ENCODE peak calls at places on chromosomes 12 and 14, in eight cellular contexts. P, V, U, C, K, D, R and N are unnamed samples.

GRCh38 chr12:32533971-32534590 is 134.7 kb downstream of the FGD4 start:
- DNase-seq in R (peak), D (peak), V (peak), P (no peak), U (no peak), K (no peak), C (peak), N (peak)

GRCh38 chr14:93056840-93057585 is 58.7 kb downstream of the ITPK1 start:
- DNase-seq in C (no peak), K (no peak), R (no peak), D (no peak), P (no peak), V (peak), U (no peak), N (no peak)

GRCh38 chr12:127980585-127980984 is 286.4 kb upstream of the TMEM132C start:
- DNase-seq in K (no peak), R (no peak), U (no peak), D (no peak), V (no peak), C (no peak), P (peak), N (no peak)

GRCh38 chr14:68636597-68636996 is 156.3 kb downstream of the ZFP36L1 start:
- DNase-seq in U (no peak), K (no peak), P (peak), D (no peak), C (no peak), R (no peak), V (no peak), N (no peak)

GRCh38 chr12:104958946-104959841 is 1.1 kb upstream of the SLC41A2 start:
- DNase-seq in D (peak), R (no peak), V (peak), U (no peak), K (no peak), P (peak), C (no peak), N (no peak)

GRCh38 chr12:122523846-122524718 is 2.7 kb downstream of the RSRC2 start:
- DNase-seq in D (no peak), R (no peak), C (no peak), V (peak), U (no peak), P (no peak), K (no peak), N (no peak)

GRCh38 chr12:58378038-58378437 is 436.7 kb downstream of the ATP23 start:
- DNase-seq in R (no peak), K (no peak), P (no peak), V (peak), C (no peak), U (no peak), D (no peak), N (no peak)

GRCh38 chr12:111122458-111122878 is 202.1 kb upstream of the MYL2 start:
- DNase-seq in K (no peak), D (no peak), R (no peak), P (no peak), V (no peak), U (no peak), C (no peak), N (no peak)

GRCh38 chr12:2161478-2161877 is 108.7 kb downstream of the CACNA1C start:
- DNase-seq in V (peak), R (no peak), P (no peak), D (no peak), K (no peak), U (no peak), C (peak), N (no peak)

GRCh38 chr14:65011559-65011958 is 24.9 kb downstream of the FNTB start:
- DNase-seq in C (no peak), U (no peak), K (no peak), D (no peak), V (no peak), R (no peak), P (no peak), N (no peak)

GRCh38 chr12:83408841-83409240 is 722.1 kb downstream of the TMTC2 start:
- DNase-seq in P (no peak), R (no peak), U (no peak), D (no peak), K (no peak), C (no peak), V (no peak), N (no peak)

GRCh38 chr12:66755727-66756395 is 77.0 kb upstream of the GRIP1 start:
- DNase-seq in U (no peak), V (no peak), D (no peak), R (no peak), C (no peak), K (no peak), P (no peak), N (no peak)

GRCh38 chr12:48995061-48995879 is 3.9 kb downstream of the DDN start:
- DNase-seq in C (peak), V (peak), K (peak), U (no peak), D (peak), P (peak), R (peak), N (peak)

GRCh38 chr12:48349471-48349870 is 1.2 kb downstream of the ZNF641 start:
- DNase-seq in U (no peak), C (peak), R (no peak), K (no peak), D (no peak), P (no peak), V (peak), N (no peak)

GRCh38 chr12:81162725-81163124 is 84.8 kb downstream of the ACSS3 start:
- DNase-seq in V (no peak), K (no peak), P (peak), U (no peak), C (no peak), R (no peak), D (no peak), N (no peak)

GRCh38 chr12:44286821-44287220 is 450.9 kb downstream of the TMEM117 start:
- DNase-seq in V (no peak), C (no peak), U (no peak), P (no peak), R (no peak), K (no peak), D (no peak), N (no peak)

GRCh38 chr14:78758333-78758732 is 588.2 kb downstream of the NRXN3 start:
- DNase-seq in D (peak), P (peak), C (no peak), V (peak), K (no peak), R (peak), U (peak), N (peak)

GRCh38 chr12:20101046-20101445 is 267.3 kb upstream of the PDE3A start:
- DNase-seq in P (peak), K (no peak), D (no peak), R (no peak), C (no peak), U (no peak), V (peak), N (no peak)

GRCh38 chr14:79281244-79282199 is 929.8 kb downstream of the DIO2 start:
- DNase-seq in K (no peak), D (no peak), P (peak), C (no peak), U (no peak), V (no peak), R (no peak), N (no peak)

GRCh38 chr12:100868487-100868886 is 73.9 kb downstream of the ANO4 start:
- DNase-seq in V (peak), K (no peak), U (no peak), R (no peak), D (peak), P (no peak), C (no peak), N (peak)

GRCh38 chr12:115801826-115802225 is 475.7 kb downstream of the MED13L start:
- DNase-seq in D (no peak), V (no peak), U (no peak), R (no peak), C (no peak), P (no peak), K (no peak), N (no peak)

GRCh38 chr14:89674906-89675305 is 257.9 kb upstream of the FOXN3 start:
- DNase-seq in R (no peak), K (no peak), V (peak), U (no peak), D (no peak), C (no peak), P (no peak), N (no peak)

GRCh38 chr12:92466391-92467305 is 236.1 kb upstream of the PLEKHG7 start:
- DNase-seq in C (no peak), P (peak), U (peak), R (no peak), V (no peak), D (no peak), K (no peak), N (peak)

GRCh38 chr12:103632554-103633216 is 45.6 kb downstream of the STAB2 start:
- DNase-seq in D (peak), R (peak), K (peak), P (peak), U (peak), V (peak), C (no peak), N (peak)
- H3K4me3 ChIP-seq in D (no peak), R (no peak), K (no peak), P (no peak), U (no peak), V (no peak), C (no peak), N (no peak)

DNA sequence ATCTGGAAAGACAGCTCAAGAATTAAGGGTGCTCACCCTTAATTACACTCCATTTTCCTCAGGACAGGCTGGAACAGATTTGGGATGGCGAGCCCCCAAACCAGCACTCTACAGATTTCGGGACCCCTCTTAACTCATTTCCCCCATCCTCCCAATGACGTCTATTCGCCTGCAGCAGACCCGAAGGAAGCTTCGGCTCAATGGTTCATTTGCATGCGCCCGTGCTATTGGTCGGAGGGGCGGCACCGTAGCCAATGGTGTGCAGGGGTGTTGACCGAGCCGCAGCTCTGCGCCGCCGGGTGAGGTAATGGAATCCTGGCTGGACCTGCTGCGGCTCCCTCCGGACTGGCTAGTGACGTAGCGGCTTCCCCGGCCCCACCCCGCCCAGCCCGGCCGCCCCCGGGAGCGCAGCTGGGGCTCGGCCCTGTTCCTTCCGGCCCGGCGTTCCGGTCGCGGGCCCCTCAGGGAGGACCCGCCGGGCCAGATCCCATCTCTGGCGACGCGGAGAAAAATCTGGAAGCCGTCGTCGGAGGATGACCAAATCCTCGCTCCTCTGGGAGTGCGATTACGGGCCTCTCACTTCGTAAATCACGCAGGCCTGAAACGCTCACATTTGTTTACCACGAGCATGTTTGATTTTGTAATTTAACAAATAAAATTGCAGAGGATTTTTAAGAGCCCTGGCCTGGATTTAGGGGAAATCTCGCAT is 18.3 kb upstream of the NR4A1 start:
- DNase-seq in R (peak), V (peak), U (no peak), K (peak), D (peak), C (peak), P (peak), N (peak)
- H3K4me3 ChIP-seq in R (peak), V (peak), U (peak), K (peak), D (peak), C (peak), P (peak), N (peak)

GRCh38 chr14:20970647-20970982 is 15.3 kb downstream of the RNASE2 start:
- DNase-seq in U (no peak), K (no peak), P (no peak), C (no peak), V (no peak), R (no peak), D (no peak), N (no peak)
- H3K4me3 ChIP-seq in U (peak), K (peak), P (peak), C (peak), V (peak), R (peak), D (peak), N (peak)

GRCh38 chr12:113030875-113031525 is 25.5 kb upstream of the DTX1 start:
- DNase-seq in R (peak), D (peak), P (peak), U (peak), V (peak), K (no peak), C (no peak), N (peak)
- H3K4me3 ChIP-seq in R (no peak), D (no peak), P (no peak), U (no peak), V (no peak), K (no peak), C (no peak), N (no peak)

DNA sequence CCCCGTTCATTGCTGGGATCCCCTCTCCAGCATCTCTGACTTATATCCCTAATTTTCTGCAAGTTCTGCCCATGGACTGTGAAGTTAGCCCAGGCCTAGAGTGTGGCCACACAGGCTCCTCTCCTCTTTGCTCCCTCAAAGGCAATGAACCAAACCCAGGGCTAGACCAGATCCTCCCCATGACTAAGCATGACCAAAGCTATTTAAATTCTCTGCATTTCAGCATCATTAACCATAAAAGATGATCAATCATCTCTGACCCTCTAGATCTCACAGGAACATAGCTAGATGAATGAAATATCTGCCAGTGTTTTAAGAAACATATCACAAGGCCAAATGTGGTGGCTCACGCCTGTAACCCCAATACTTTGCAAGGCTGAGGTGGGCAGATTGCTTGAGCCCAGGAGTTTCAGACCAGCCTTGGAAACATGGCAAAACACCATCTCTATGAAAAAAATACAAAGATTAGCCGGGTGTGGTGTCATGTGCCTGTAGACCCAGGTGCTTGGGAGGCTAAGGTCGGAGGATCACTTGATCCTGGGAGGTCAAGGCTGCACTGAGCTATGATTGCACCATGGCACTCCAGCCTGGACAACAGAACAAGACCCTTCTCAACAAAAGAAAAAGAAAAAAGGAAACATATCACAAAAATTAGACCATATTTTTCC is 2.2 kb upstream of the KRT3 start:
- DNase-seq in V (peak), K (no peak), U (no peak), P (no peak), C (no peak), D (peak), R (no peak), N (peak)
- H3K4me3 ChIP-seq in V (no peak), K (no peak), U (no peak), P (no peak), C (no peak), D (no peak), R (no peak), N (no peak)

DNA sequence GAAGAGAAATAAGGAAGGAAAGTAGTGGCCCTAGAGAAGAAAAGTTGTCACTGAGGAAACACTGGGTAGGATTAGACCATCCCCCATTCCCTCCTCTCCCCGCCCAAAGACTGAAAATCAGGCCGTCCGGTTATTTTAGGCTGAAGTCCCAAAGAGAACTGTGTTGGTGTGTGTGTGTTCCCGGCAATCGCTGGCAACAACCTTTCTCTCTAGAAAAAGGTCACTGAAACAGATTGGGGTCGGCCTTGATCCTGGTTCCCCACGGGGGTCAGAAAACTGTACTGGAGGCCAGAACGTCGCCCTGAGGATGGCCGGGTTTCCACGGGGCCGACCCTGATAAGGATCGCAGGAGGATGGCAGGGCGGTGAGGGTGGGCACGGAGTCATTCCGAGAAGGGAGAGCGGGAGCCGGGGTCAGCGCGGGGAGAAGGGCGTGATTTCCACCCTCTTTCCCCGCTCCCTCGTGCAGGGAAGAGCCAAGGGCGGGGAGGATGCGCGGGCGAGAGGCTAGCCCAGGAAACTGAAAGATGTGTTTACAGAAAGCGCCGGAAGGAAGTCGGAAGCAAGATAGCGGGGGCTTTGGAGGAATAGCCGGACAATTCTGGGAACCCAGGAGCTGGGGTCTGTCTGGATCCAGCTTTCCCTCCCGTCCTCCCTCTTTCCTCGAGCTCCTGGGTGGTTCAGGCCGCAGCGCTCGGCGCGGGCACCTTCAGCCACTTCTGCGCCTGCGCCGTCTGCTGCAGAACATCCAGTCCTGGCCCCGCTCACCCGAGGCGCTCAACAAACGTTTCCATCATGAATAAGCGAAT is 25.3 kb upstream of the SPTLC2 start:
- DNase-seq in K (peak), C (peak), V (peak), U (no peak), P (no peak), D (no peak), R (no peak), N (peak)
- H3K4me3 ChIP-seq in K (peak), C (peak), V (peak), U (no peak), P (no peak), D (peak), R (no peak), N (peak)

DNA sequence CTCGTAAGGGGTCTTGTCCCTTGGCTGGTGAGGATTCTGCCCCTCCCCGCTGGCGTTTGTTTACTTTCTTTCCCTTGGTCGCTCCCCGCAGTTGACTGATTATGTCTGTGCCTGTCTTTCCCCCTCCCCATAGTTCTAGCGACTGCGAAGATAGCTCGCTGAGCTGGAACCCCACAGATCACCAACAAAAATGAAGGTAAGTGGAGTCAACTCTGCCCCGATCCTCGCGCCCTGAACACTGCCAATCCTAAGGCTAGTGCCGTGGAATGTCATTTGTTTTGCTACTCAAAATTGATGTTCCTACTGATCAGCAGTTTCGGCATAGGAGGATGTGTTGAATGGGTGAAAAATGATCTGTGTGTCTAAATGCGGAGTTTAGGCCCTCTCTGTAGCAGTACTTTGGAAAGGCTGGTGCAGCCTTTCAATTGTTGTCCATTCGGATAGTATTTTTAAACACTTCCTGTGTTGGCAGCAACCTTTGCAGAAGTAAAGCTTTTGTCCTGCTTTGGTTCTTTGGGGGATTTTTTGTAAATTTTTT is 1.4 kb downstream of the ARID4A start:
- DNase-seq in K (peak), P (no peak), V (no peak), C (no peak), D (peak), R (no peak), U (no peak), N (no peak)
- H3K4me3 ChIP-seq in K (peak), P (peak), V (peak), C (peak), D (peak), R (peak), U (peak), N (peak)

DNA sequence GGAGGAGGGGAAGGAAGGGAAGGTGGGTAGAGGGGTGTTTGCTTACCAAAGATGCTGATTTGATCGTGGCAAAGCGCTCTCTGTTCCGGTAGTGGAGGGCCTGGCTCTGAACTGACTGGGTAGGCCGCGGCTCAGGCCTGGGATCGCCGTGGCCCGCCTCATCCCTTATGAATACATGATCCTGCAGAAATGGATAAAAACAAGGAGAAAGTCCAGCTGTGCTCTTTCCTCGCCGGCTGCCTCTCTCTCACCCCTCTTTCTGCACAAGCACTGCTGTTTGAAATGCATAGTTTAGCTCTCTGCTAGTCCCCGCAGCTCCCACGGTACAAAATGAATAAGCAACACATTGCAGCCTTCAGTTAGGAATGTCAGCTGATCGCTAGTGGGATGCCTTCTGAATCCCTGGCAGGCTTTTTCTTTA is 53.8 kb downstream of the PEBP1 start:
- DNase-seq in U (peak), P (peak), K (no peak), C (no peak), R (no peak), V (peak), D (peak), N (no peak)
- H3K4me3 ChIP-seq in U (no peak), P (peak), K (no peak), C (peak), R (no peak), V (peak), D (peak), N (no peak)

DNA sequence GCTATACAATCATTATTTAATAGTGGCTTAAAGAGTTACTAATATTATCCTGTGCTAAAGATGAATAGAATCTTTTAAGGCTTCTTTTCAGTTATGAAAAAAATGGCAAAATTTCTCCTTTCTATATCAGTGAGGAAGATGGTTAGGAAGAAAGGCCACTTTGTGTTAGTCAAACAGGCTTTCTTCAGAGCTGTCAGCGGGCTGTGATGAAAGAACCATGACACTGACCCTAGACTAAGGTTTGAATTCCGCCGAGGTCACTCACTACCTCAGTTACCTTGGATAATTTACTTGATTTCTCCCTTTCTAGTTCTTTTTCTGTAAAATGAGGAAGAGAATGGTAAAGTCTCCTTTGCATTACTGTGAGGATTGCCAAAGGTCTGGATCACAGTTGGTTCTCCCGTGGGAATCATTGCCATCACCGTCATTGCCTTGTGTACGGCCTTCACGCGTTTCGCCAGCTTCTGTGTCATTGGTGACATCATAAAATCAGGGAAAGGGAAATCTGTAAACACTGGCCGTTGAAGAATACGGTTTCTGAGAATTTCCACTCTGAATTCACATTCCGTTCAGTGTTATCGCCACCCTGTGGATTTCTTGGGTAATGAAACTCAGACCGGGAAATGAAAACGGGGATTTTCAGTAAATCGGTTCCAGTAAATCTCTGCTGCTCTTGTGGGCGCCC is 26.7 kb upstream of the YBX3 start:
- DNase-seq in D (peak), P (peak), K (peak), U (peak), C (peak), V (peak), R (peak), N (peak)
- H3K4me3 ChIP-seq in D (peak), P (no peak), K (no peak), U (peak), C (peak), V (peak), R (peak), N (peak)